ENCODE peak calls at places on chromosome 1, in six cellular contexts. D is mesenchymal stem cell, L is neuronal stem cell, A is trophoblast cell, E is mesendoderm, Q is IMR-90. V is an unnamed sample.

GRCh38 chr1:151944859-151945575 is 35.7 kb upstream of the THEM4 start:
- DNase-seq in D (no peak), L (no peak), A (no peak), E (no peak), Q (no peak), V (no peak)

GRCh38 chr1:52952112-52952511 is 25.0 kb downstream of the SCP2 start:
- DNase-seq in D (no peak), L (no peak), A (no peak), E (no peak), Q (no peak), V (no peak)

GRCh38 chr1:157124855-157125254 is 13.3 kb downstream of the ETV3 start:
- DNase-seq in D (no peak), L (no peak), A (no peak), E (no peak), Q (no peak), V (no peak)

GRCh38 chr1:53627031-53627430 is 111.9 kb downstream of the GLIS1 start:
- DNase-seq in D (no peak), L (no peak), A (no peak), E (no peak), Q (no peak), V (no peak)

GRCh38 chr1:57748696-57749095 is 324.8 kb upstream of the DAB1 start:
- DNase-seq in D (no peak), L (no peak), A (no peak), E (no peak), Q (no peak), V (no peak)

GRCh38 chr1:64536217-64536835 is 66.4 kb downstream of the CACHD1 start:
- DNase-seq in D (no peak), L (no peak), A (no peak), E (no peak), Q (no peak), V (no peak)

GRCh38 chr1:67137307-67137753 is 2.6 kb upstream of the C1orf141 start:
- DNase-seq in D (no peak), L (no peak), A (no peak), E (no peak), Q (no peak), V (no peak)

GRCh38 chr1:89528382-89528780 is 3.8 kb downstream of the LRRC8B start:
- DNase-seq in D (no peak), L (no peak), A (no peak), E (no peak), Q (no peak), V (no peak)

GRCh38 chr1:95640746-95641145 is 406.7 kb downstream of the RWDD3 start:
- DNase-seq in D (no peak), L (no peak), A (no peak), E (no peak), Q (no peak), V (no peak)

GRCh38 chr1:150456161-150456647 is 31.0 kb upstream of the TARS2 start:
- DNase-seq in D (no peak), L (no peak), A (no peak), E (no peak), Q (no peak), V (no peak)

GRCh38 chr1:161044535-161044907 is 1.3 kb downstream of the USF1 start:
- DNase-seq in D (no peak), L (no peak), A (no peak), E (no peak), Q (peak; percentile 20), V (no peak)

GRCh38 chr1:32380061-32380460 is 14.2 kb downstream of the BSDC1 start:
- DNase-seq in D (no peak), L (no peak), A (no peak), E (no peak), Q (no peak), V (no peak)

GRCh38 chr1:33943978-33944377 is 80.1 kb downstream of the HMGB4 start:
- DNase-seq in D (peak; percentile 14), L (no peak), A (no peak), E (no peak), Q (peak; percentile 59), V (no peak)

GRCh38 chr1:197920345-197921117 is 3.4 kb downstream of the LHX9 start:
- DNase-seq in D (no peak), L (peak; percentile 26), A (no peak), E (no peak), Q (no peak), V (no peak)

GRCh38 chr1:100461222-100461621 is 76.7 kb upstream of the GPR88 start:
- DNase-seq in D (no peak), L (no peak), A (no peak), E (no peak), Q (no peak), V (no peak)

GRCh38 chr1:207077012-207077411 is 11.6 kb upstream of the C4BPB start:
- DNase-seq in D (no peak), L (no peak), A (no peak), E (no peak), Q (no peak), V (no peak)

GRCh38 chr1:47231314-47232186 is 475 bp downstream of the TAL1 start:
- DNase-seq in D (peak; percentile 70), L (no peak), A (peak; percentile 37), E (peak; percentile 46), Q (peak; percentile 33), V (no peak)

GRCh38 chr1:173009597-173009996 is 41.1 kb downstream of the TNFSF18 start:
- DNase-seq in D (no peak), L (no peak), A (peak; percentile 12), E (no peak), Q (no peak), V (no peak)

GRCh38 chr1:209937996-209938959 is at the start of gene SYT14:
- DNase-seq in D (peak; percentile 38), L (peak; percentile 80), A (peak; percentile 2), E (peak; percentile 86), Q (peak; percentile 25), V (peak; percentile 85)

GRCh38 chr1:200732438-200732837 is 6.3 kb upstream of the CAMSAP2 start:
- DNase-seq in D (no peak), L (no peak), A (no peak), E (no peak), Q (no peak), V (no peak)

GRCh38 chr1:57489342-57490036 is 65.6 kb upstream of the DAB1 start:
- DNase-seq in D (peak; percentile 86), L (no peak), A (peak; percentile 43), E (peak; percentile 65), Q (peak; percentile 91), V (no peak)

GRCh38 chr1:244436336-244437102 is 15.2 kb downstream of the ADSS2 start:
- DNase-seq in D (peak; percentile 87), L (no peak), A (peak; percentile 45), E (no peak), Q (peak; percentile 80), V (no peak)

GRCh38 chr1:201537966-201538617 is 835 bp upstream of the NAV1 start:
- DNase-seq in D (peak; percentile 70), L (no peak), A (peak; percentile 46), E (peak; percentile 86), Q (no peak), V (no peak)

DNA sequence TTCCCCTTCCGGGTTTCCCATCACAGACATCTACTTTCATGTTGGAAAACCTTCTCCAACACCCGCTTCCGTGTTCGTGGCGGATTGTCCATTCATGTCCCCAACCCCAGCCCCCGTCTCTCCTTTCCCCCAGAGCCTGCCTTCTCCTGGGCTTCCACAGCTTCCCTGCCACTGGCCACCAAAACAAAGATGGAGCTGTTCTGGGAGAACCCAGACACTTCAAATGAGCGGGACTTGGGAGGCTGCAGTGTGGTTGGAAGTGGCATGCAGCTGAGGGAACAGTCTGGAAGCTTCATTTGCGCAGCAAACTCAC is 2.8 kb downstream of the EFHD2 start:
- DNase-seq in D (no peak), L (no peak), A (no peak), E (no peak), Q (no peak), V (no peak)
- H3K4me3 ChIP-seq in D (no peak overlapping the region), L (no peak overlapping the region), A (no peak overlapping the region), E (no peak overlapping the region), Q (no peak overlapping the region), V (no peak overlapping the region)

GRCh38 chr1:94014087-94014486 is 104.9 kb upstream of the GCLM start:
- DNase-seq in D (no peak), L (no peak), A (no peak), E (no peak), Q (no peak), V (no peak)

GRCh38 chr1:94013331-94013925 is 104.2 kb upstream of the GCLM start:
- DNase-seq in D (no peak), L (no peak), A (no peak), E (no peak), Q (no peak), V (no peak)

GRCh38 chr1:94011129-94011528 is 101.9 kb upstream of the GCLM start:
- DNase-seq in D (no peak), L (no peak), A (no peak), E (no peak), Q (no peak), V (no peak)

GRCh38 chr1:94011709-94012590 is 102.7 kb upstream of the GCLM start:
- DNase-seq in D (no peak), L (no peak), A (no peak), E (peak; percentile 70), Q (peak; percentile 24), V (no peak)

DNA sequence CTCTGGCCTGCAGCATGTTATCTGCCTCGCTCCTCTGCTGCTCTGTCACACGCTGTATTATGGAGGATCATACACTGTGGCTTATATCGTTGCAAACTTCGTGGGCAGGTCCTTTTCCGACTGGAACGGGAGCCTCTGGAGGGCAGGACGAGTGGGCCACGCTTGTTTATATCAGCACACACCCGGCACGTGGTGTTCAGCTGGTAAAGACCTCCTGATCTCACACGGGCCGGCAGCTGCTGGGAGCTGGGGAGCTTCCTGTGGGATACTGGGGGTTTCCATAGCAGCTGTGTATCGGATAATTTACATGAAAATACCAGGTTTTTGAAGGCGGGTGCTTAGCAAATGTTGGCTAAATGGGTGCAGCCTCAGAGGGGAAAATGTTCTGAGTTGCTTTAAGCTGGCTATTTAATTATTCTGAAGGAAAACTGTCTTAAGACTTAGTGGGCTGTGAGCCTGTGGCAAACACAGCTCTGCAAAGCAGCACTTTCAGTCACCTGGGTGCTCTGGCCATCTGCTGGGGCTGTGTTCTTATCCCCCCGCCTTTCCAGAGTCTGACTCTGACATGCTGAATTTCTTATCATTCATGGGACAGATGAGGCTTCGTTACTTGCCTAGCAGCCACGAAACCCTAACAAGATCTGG is 103.6 kb upstream of the GCLM start:
- DNase-seq in D (no peak), L (no peak), A (no peak), E (peak; percentile 57), Q (peak; percentile 36), V (no peak)
- H3K18ac ChIP-seq in D (peak overlapping the region; percentile 25), L (no peak overlapping the region), A (no peak overlapping the region), E (no peak overlapping the region), Q (no peak overlapping the region), V (no peak overlapping the region)

GRCh38 chr1:30781906-30782305 is 24.3 kb upstream of the LAPTM5 start:
- DNase-seq in D (no peak), L (no peak), A (no peak), E (no peak), Q (no peak), V (no peak)
- H3K4me3 ChIP-seq in D (no peak overlapping the region), L (no peak overlapping the region), A (no peak overlapping the region), E (no peak overlapping the region), Q (no peak overlapping the region), V (no peak overlapping the region)

DNA sequence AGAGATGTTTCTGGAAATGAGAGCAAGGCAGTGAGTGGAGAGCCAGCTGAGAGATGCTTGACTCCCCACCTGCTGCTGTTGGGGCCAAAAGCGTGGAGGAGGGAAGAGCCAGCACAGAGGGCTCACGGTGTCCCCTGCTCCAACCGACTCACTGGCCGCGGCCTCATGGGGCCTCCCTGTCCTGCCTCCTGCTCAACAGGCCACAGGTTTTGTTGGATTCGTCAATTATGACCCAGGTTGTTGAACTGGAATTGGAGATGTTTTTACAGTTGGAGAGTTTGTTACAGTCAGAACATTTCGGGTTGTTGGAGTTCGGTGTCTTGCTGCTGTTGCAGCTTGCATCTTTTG is 21.4 kb downstream of the SKI start:
- DNase-seq in D (no peak), L (no peak), A (no peak), E (no peak), Q (no peak), V (no peak)
- H3K18ac ChIP-seq in D (no peak overlapping the region), L (peak overlapping the region; percentile 16), A (no peak overlapping the region), E (no peak overlapping the region), Q (no peak overlapping the region), V (peak overlapping the region; percentile 99)

GRCh38 chr1:234357831-234358230 is 15.4 kb upstream of the COA6 start:
- DNase-seq in D (no peak), L (no peak), A (no peak), E (no peak), Q (no peak), V (no peak)
- H3K4me3 ChIP-seq in D (no peak overlapping the region), L (no peak overlapping the region), A (no peak overlapping the region), E (no peak overlapping the region), Q (no peak overlapping the region), V (no peak overlapping the region)